ENCODE peak calls at places on chromosomes 1 and 21, in ten cellular contexts. One of them, this sample, is unnamed.
A peak's percentile ranks its signal among the peaks of the same experiment; 100 is the strongest.

GRCh38 chr1:200179781-200180160 is 152.3 kb downstream of the NR5A2 start:
- DNase-seq in heart left ventricle: no peak
- DNase-seq in fibroblast of pulmonary artery: no peak
- DNase-seq in right atrium auricular region: no peak
- DNase-seq in A549: no peak
- DNase-seq in astrocyte of the cerebellum: no peak
- DNase-seq in brain microvascular endothelial cell: no peak
- DNase-seq in progenitor cell of endocrine pancreas: no peak
- DNase-seq in glutamatergic neuron: no peak
- DNase-seq in CD8-positive, alpha-beta T cell: no peak
- DNase-seq in this sample: no peak

GRCh38 chr21:35868005-35868868 is 192.1 kb downstream of the SETD4 start:
- DNase-seq in heart left ventricle: no peak
- DNase-seq in right atrium auricular region: no peak
- DNase-seq in brain microvascular endothelial cell: no peak
- DNase-seq in progenitor cell of endocrine pancreas: no peak
- DNase-seq in CD8-positive, alpha-beta T cell: no peak
- DNase-seq in fibroblast of pulmonary artery: no peak
- DNase-seq in glutamatergic neuron: no peak
- DNase-seq in A549: no peak
- DNase-seq in astrocyte of the cerebellum: no peak
- DNase-seq in this sample: no peak

GRCh38 chr1:228689255-228689654 is 46.0 kb upstream of the RHOU start:
- DNase-seq in progenitor cell of endocrine pancreas: no peak
- DNase-seq in heart left ventricle: no peak
- DNase-seq in right atrium auricular region: no peak
- DNase-seq in astrocyte of the cerebellum: no peak
- DNase-seq in CD8-positive, alpha-beta T cell: no peak
- DNase-seq in brain microvascular endothelial cell: no peak
- DNase-seq in A549: no peak
- DNase-seq in glutamatergic neuron: no peak
- DNase-seq in fibroblast of pulmonary artery: no peak
- DNase-seq in this sample: no peak

GRCh38 chr1:106986603-106987002 is 69.9 kb upstream of the PRMT6 start:
- DNase-seq in heart left ventricle: no peak
- DNase-seq in glutamatergic neuron: no peak
- DNase-seq in progenitor cell of endocrine pancreas: no peak
- DNase-seq in fibroblast of pulmonary artery: no peak
- DNase-seq in brain microvascular endothelial cell: no peak
- DNase-seq in right atrium auricular region: no peak
- DNase-seq in astrocyte of the cerebellum: no peak
- DNase-seq in A549: no peak
- DNase-seq in CD8-positive, alpha-beta T cell: no peak
- DNase-seq in this sample: no peak

GRCh38 chr1:200774735-200775449 is 36.2 kb downstream of the CAMSAP2 start:
- DNase-seq in A549: no peak
- DNase-seq in glutamatergic neuron: no peak
- DNase-seq in astrocyte of the cerebellum: no peak
- DNase-seq in heart left ventricle: no peak
- DNase-seq in brain microvascular endothelial cell: no peak
- DNase-seq in right atrium auricular region: no peak
- DNase-seq in fibroblast of pulmonary artery: peak; percentile 35
- DNase-seq in CD8-positive, alpha-beta T cell: no peak
- DNase-seq in progenitor cell of endocrine pancreas: no peak
- DNase-seq in this sample: no peak

GRCh38 chr1:219020386-219020785 is 153.3 kb upstream of the LYPLAL1 start:
- DNase-seq in CD8-positive, alpha-beta T cell: no peak
- DNase-seq in brain microvascular endothelial cell: no peak
- DNase-seq in fibroblast of pulmonary artery: peak; percentile 16
- DNase-seq in progenitor cell of endocrine pancreas: no peak
- DNase-seq in A549: no peak
- DNase-seq in heart left ventricle: no peak
- DNase-seq in glutamatergic neuron: no peak
- DNase-seq in astrocyte of the cerebellum: no peak
- DNase-seq in right atrium auricular region: no peak
- DNase-seq in this sample: no peak

GRCh38 chr1:93433407-93433961 is 14.4 kb upstream of the FNBP1L start:
- DNase-seq in glutamatergic neuron: no peak
- DNase-seq in right atrium auricular region: no peak
- DNase-seq in heart left ventricle: no peak
- DNase-seq in fibroblast of pulmonary artery: no peak
- DNase-seq in brain microvascular endothelial cell: no peak
- DNase-seq in progenitor cell of endocrine pancreas: no peak
- DNase-seq in astrocyte of the cerebellum: no peak
- DNase-seq in CD8-positive, alpha-beta T cell: no peak
- DNase-seq in A549: no peak
- DNase-seq in this sample: peak; percentile 77

GRCh38 chr1:23451452-23451851 is 26.9 kb upstream of the TCEA3 start:
- DNase-seq in right atrium auricular region: no peak
- DNase-seq in heart left ventricle: no peak
- DNase-seq in CD8-positive, alpha-beta T cell: no peak
- DNase-seq in progenitor cell of endocrine pancreas: no peak
- DNase-seq in glutamatergic neuron: no peak
- DNase-seq in A549: no peak
- DNase-seq in fibroblast of pulmonary artery: no peak
- DNase-seq in brain microvascular endothelial cell: no peak
- DNase-seq in astrocyte of the cerebellum: no peak
- DNase-seq in this sample: no peak

GRCh38 chr21:42678118-42678430 is 24.7 kb downstream of the PDE9A start:
- DNase-seq in fibroblast of pulmonary artery: no peak
- DNase-seq in right atrium auricular region: no peak
- DNase-seq in A549: no peak
- DNase-seq in brain microvascular endothelial cell: no peak
- DNase-seq in astrocyte of the cerebellum: no peak
- DNase-seq in CD8-positive, alpha-beta T cell: no peak
- DNase-seq in progenitor cell of endocrine pancreas: no peak
- DNase-seq in heart left ventricle: no peak
- DNase-seq in glutamatergic neuron: no peak
- DNase-seq in this sample: no peak

GRCh38 chr1:167197692-167198091 is 23.0 kb upstream of the POU2F1 start:
- DNase-seq in fibroblast of pulmonary artery: no peak
- DNase-seq in progenitor cell of endocrine pancreas: no peak
- DNase-seq in brain microvascular endothelial cell: no peak
- DNase-seq in right atrium auricular region: no peak
- DNase-seq in heart left ventricle: no peak
- DNase-seq in glutamatergic neuron: no peak
- DNase-seq in CD8-positive, alpha-beta T cell: no peak
- DNase-seq in astrocyte of the cerebellum: no peak
- DNase-seq in A549: no peak
- DNase-seq in this sample: no peak
- TF ChIP-seq CTCF in fibroblast of pulmonary artery: no peak
- TF ChIP-seq CTCF in progenitor cell of endocrine pancreas: no peak
- TF ChIP-seq CTCF in brain microvascular endothelial cell: no peak
- TF ChIP-seq CTCF in right atrium auricular region: no peak
- TF ChIP-seq CTCF in heart left ventricle: no peak
- TF ChIP-seq CTCF in glutamatergic neuron: no peak
- TF ChIP-seq CTCF in CD8-positive, alpha-beta T cell: no peak
- TF ChIP-seq CTCF in astrocyte of the cerebellum: no peak
- TF ChIP-seq CTCF in A549: no peak
- TF ChIP-seq CTCF in this sample: peak; percentile 20

DNA sequence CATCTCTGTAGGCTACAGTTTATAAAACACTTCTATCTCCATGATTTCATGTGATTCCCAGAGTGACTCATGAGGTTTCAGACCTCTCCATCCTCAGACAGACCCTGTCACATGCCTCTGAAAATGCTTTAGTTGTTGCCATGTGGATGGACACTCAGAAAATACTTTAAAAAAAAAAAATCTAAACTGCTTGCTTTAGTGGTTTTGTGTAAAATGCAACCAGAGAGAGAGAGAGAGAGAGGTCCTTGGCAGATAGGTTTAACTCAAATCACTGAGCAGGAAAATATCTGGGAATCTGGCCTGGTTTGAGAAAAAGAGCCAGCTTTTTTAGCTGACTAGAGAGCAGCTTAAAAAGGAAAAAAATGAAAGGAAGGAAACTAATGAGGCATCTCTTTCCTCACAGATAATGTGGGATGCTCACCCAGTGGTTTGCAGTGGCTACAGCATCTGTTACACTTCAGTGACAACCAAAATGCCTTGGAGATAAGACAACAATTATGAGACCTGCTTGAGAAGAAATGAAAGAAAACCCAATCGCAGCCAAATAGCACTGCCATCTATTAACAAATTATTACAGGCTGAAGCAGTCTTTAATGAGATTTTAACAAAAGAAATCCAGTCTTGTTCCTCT is 54.6 kb upstream of the SYT14 start:
- DNase-seq in CD8-positive, alpha-beta T cell: no peak
- DNase-seq in astrocyte of the cerebellum: peak; percentile 85
- DNase-seq in heart left ventricle: no peak
- DNase-seq in progenitor cell of endocrine pancreas: no peak
- DNase-seq in brain microvascular endothelial cell: peak; percentile 81
- DNase-seq in right atrium auricular region: no peak
- DNase-seq in fibroblast of pulmonary artery: peak; percentile 78
- DNase-seq in A549: no peak
- DNase-seq in glutamatergic neuron: no peak
- DNase-seq in this sample: no peak
- TF ChIP-seq CTCF in CD8-positive, alpha-beta T cell: no peak
- TF ChIP-seq CTCF in astrocyte of the cerebellum: no peak
- TF ChIP-seq CTCF in heart left ventricle: no peak
- TF ChIP-seq CTCF in progenitor cell of endocrine pancreas: no peak
- TF ChIP-seq CTCF in brain microvascular endothelial cell: peak; percentile 46
- TF ChIP-seq CTCF in right atrium auricular region: no peak
- TF ChIP-seq CTCF in fibroblast of pulmonary artery: peak; percentile 15
- TF ChIP-seq CTCF in A549: no peak
- TF ChIP-seq CTCF in glutamatergic neuron: no peak
- TF ChIP-seq CTCF in this sample: no peak

GRCh38 chr1:53476579-53476978 is 17.4 kb downstream of the DMRTB1 start:
- DNase-seq in A549: no peak
- DNase-seq in brain microvascular endothelial cell: no peak
- DNase-seq in progenitor cell of endocrine pancreas: no peak
- DNase-seq in CD8-positive, alpha-beta T cell: no peak
- DNase-seq in fibroblast of pulmonary artery: no peak
- DNase-seq in heart left ventricle: no peak
- DNase-seq in right atrium auricular region: no peak
- DNase-seq in glutamatergic neuron: no peak
- DNase-seq in astrocyte of the cerebellum: no peak
- DNase-seq in this sample: no peak

GRCh38 chr1:53471000-53471399 is 11.8 kb downstream of the DMRTB1 start:
- DNase-seq in CD8-positive, alpha-beta T cell: no peak
- DNase-seq in heart left ventricle: no peak
- DNase-seq in A549: no peak
- DNase-seq in glutamatergic neuron: no peak
- DNase-seq in right atrium auricular region: no peak
- DNase-seq in progenitor cell of endocrine pancreas: no peak
- DNase-seq in brain microvascular endothelial cell: no peak
- DNase-seq in fibroblast of pulmonary artery: no peak
- DNase-seq in astrocyte of the cerebellum: no peak
- DNase-seq in this sample: no peak

GRCh38 chr1:53475661-53476060 is 16.5 kb downstream of the DMRTB1 start:
- DNase-seq in brain microvascular endothelial cell: no peak
- DNase-seq in A549: no peak
- DNase-seq in heart left ventricle: no peak
- DNase-seq in fibroblast of pulmonary artery: no peak
- DNase-seq in progenitor cell of endocrine pancreas: no peak
- DNase-seq in glutamatergic neuron: no peak
- DNase-seq in astrocyte of the cerebellum: no peak
- DNase-seq in right atrium auricular region: no peak
- DNase-seq in CD8-positive, alpha-beta T cell: no peak
- DNase-seq in this sample: peak; percentile 21

GRCh38 chr1:53470584-53470983 is 11.4 kb downstream of the DMRTB1 start:
- DNase-seq in brain microvascular endothelial cell: no peak
- DNase-seq in right atrium auricular region: no peak
- DNase-seq in CD8-positive, alpha-beta T cell: no peak
- DNase-seq in heart left ventricle: no peak
- DNase-seq in glutamatergic neuron: no peak
- DNase-seq in progenitor cell of endocrine pancreas: no peak
- DNase-seq in fibroblast of pulmonary artery: no peak
- DNase-seq in A549: no peak
- DNase-seq in astrocyte of the cerebellum: no peak
- DNase-seq in this sample: no peak

DNA sequence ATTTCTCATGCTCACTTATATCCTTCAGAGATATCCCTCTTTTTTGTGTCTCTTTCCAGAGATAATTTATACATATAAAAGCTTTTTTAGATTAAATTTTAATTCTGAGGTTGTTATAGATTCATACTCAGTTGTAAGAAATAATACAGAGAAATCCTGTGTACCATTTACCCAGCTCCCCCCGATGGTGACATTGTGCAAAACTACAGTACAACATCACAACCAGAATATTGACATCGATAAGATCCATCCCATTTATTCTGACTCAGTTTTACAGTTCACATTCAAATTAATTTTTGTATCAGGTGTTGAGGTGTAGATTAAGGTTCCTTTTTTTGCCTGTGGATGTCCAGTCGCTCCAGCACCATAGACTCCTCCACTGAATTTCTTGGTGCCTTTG is 14.3 kb downstream of the DMRTB1 start:
- DNase-seq in A549: no peak
- DNase-seq in astrocyte of the cerebellum: peak; percentile 5
- DNase-seq in progenitor cell of endocrine pancreas: no peak
- DNase-seq in CD8-positive, alpha-beta T cell: no peak
- DNase-seq in right atrium auricular region: no peak
- DNase-seq in heart left ventricle: no peak
- DNase-seq in glutamatergic neuron: no peak
- DNase-seq in brain microvascular endothelial cell: peak; percentile 21
- DNase-seq in fibroblast of pulmonary artery: peak; percentile 16
- DNase-seq in this sample: peak; percentile 30
- TF ChIP-seq CTCF in A549: no peak
- TF ChIP-seq CTCF in astrocyte of the cerebellum: peak; percentile 53
- TF ChIP-seq CTCF in progenitor cell of endocrine pancreas: peak; percentile 19
- TF ChIP-seq CTCF in CD8-positive, alpha-beta T cell: peak; percentile 22
- TF ChIP-seq CTCF in right atrium auricular region: no peak
- TF ChIP-seq CTCF in heart left ventricle: no peak
- TF ChIP-seq CTCF in glutamatergic neuron: peak; percentile 21
- TF ChIP-seq CTCF in brain microvascular endothelial cell: peak; percentile 52
- TF ChIP-seq CTCF in fibroblast of pulmonary artery: peak; percentile 44
- TF ChIP-seq CTCF in this sample: peak; percentile 68

GRCh38 chr1:16617101-16617727 is 3.9 kb upstream of the NBPF1 start:
- DNase-seq in right atrium auricular region: peak; percentile 61
- DNase-seq in glutamatergic neuron: no peak
- DNase-seq in A549: no peak
- DNase-seq in fibroblast of pulmonary artery: no peak
- DNase-seq in progenitor cell of endocrine pancreas: peak; percentile 11
- DNase-seq in CD8-positive, alpha-beta T cell: peak; percentile 15
- DNase-seq in heart left ventricle: peak; percentile 10
- DNase-seq in brain microvascular endothelial cell: no peak
- DNase-seq in astrocyte of the cerebellum: no peak
- DNase-seq in this sample: peak; percentile 57

GRCh38 chr1:16625497-16626408 is 12.4 kb upstream of the NBPF1 start:
- DNase-seq in progenitor cell of endocrine pancreas: no peak
- DNase-seq in glutamatergic neuron: no peak
- DNase-seq in right atrium auricular region: no peak
- DNase-seq in CD8-positive, alpha-beta T cell: no peak
- DNase-seq in fibroblast of pulmonary artery: no peak
- DNase-seq in A549: no peak
- DNase-seq in brain microvascular endothelial cell: no peak
- DNase-seq in heart left ventricle: no peak
- DNase-seq in astrocyte of the cerebellum: no peak
- DNase-seq in this sample: no peak

GRCh38 chr1:16617778-16618580 is 4.6 kb upstream of the NBPF1 start:
- DNase-seq in fibroblast of pulmonary artery: no peak
- DNase-seq in progenitor cell of endocrine pancreas: peak; percentile 10
- DNase-seq in brain microvascular endothelial cell: no peak
- DNase-seq in CD8-positive, alpha-beta T cell: peak; percentile 5
- DNase-seq in glutamatergic neuron: no peak
- DNase-seq in astrocyte of the cerebellum: no peak
- DNase-seq in A549: no peak
- DNase-seq in heart left ventricle: peak; percentile 5
- DNase-seq in right atrium auricular region: no peak
- DNase-seq in this sample: peak; percentile 48

GRCh38 chr1:16618719-16619118 is 5.4 kb upstream of the NBPF1 start:
- DNase-seq in brain microvascular endothelial cell: no peak
- DNase-seq in progenitor cell of endocrine pancreas: peak; percentile 40
- DNase-seq in heart left ventricle: peak; percentile 5
- DNase-seq in right atrium auricular region: peak; percentile 63
- DNase-seq in glutamatergic neuron: peak; percentile 63
- DNase-seq in astrocyte of the cerebellum: no peak
- DNase-seq in A549: no peak
- DNase-seq in CD8-positive, alpha-beta T cell: peak; percentile 10
- DNase-seq in fibroblast of pulmonary artery: no peak
- DNase-seq in this sample: peak; percentile 94

GRCh38 chr1:16621300-16621658 is 7.9 kb upstream of the NBPF1 start:
- DNase-seq in brain microvascular endothelial cell: no peak
- DNase-seq in progenitor cell of endocrine pancreas: no peak
- DNase-seq in heart left ventricle: no peak
- DNase-seq in glutamatergic neuron: no peak
- DNase-seq in right atrium auricular region: no peak
- DNase-seq in A549: no peak
- DNase-seq in CD8-positive, alpha-beta T cell: no peak
- DNase-seq in fibroblast of pulmonary artery: no peak
- DNase-seq in astrocyte of the cerebellum: no peak
- DNase-seq in this sample: no peak
- TF ChIP-seq CTCF in brain microvascular endothelial cell: no peak
- TF ChIP-seq CTCF in progenitor cell of endocrine pancreas: peak; percentile 38
- TF ChIP-seq CTCF in heart left ventricle: no peak
- TF ChIP-seq CTCF in glutamatergic neuron: peak; percentile 77
- TF ChIP-seq CTCF in right atrium auricular region: no peak
- TF ChIP-seq CTCF in A549: no peak
- TF ChIP-seq CTCF in CD8-positive, alpha-beta T cell: no peak
- TF ChIP-seq CTCF in fibroblast of pulmonary artery: no peak
- TF ChIP-seq CTCF in astrocyte of the cerebellum: no peak
- TF ChIP-seq CTCF in this sample: peak; percentile 43